ENCODE peak calls at places on chromosome 16, in eight cellular contexts. T is non-pigmented ciliary epithelial cell; Y is MV-4-11; J is EL; A is ELR; E is stimulated activated CD8-positive, alpha-beta memory T cell treated with anti-CD3 and anti-CD28 coated beads, Interleukin-2, amount 100 ng/mL, for 48 hours; V is fibroblast of the conjunctiva; K is ascending aorta. D is an unnamed sample.

GRCh38 chr16:82633964-82634600 is 7.3 kb downstream of the CDH13 start:
- DNase-seq in K (peak), J (peak), T (no peak), Y (no peak), A (peak), V (no peak), E (no peak), D (peak)

GRCh38 chr16:68078726-68079615 is 6.2 kb upstream of the NFATC3 start:
- DNase-seq in A (no peak), Y (no peak), T (no peak), V (no peak), K (no peak), E (no peak), J (no peak), D (no peak)

GRCh38 chr16:63129411-63130125 is 1093.3 kb upstream of the CDH8 start:
- DNase-seq in E (no peak), V (no peak), J (no peak), Y (no peak), K (no peak), A (no peak), T (no peak), D (no peak)

GRCh38 chr16:1990336-1991134 is 765 bp downstream of the SYNGR3 start:
- DNase-seq in E (no peak), Y (no peak), A (no peak), J (no peak), T (no peak), K (no peak), V (no peak), D (no peak)

GRCh38 chr16:85256190-85256739 is 144.0 kb upstream of the CIBAR2 start:
- DNase-seq in T (no peak), K (no peak), Y (no peak), J (no peak), A (no peak), V (no peak), E (no peak), D (no peak)

GRCh38 chr16:4133897-4134372 is 17.7 kb upstream of the ADCY9 start:
- DNase-seq in J (no peak), V (no peak), T (no peak), K (no peak), A (no peak), E (no peak), Y (no peak), D (no peak)

GRCh38 chr16:56593573-56594291 is 4.4 kb downstream of the MT3 start:
- DNase-seq in K (no peak), E (no peak), V (no peak), Y (no peak), A (no peak), T (no peak), J (no peak), D (no peak)

GRCh38 chr16:68737046-68737729 is at the start of gene CDH1:
- DNase-seq in V (no peak), J (no peak), T (no peak), A (no peak), K (no peak), E (peak), Y (no peak), D (peak)

GRCh38 chr16:13453325-13453724 is 466.6 kb upstream of the ERCC4 start:
- DNase-seq in A (no peak), V (no peak), T (no peak), J (no peak), K (no peak), E (no peak), Y (no peak), D (no peak)

GRCh38 chr16:2026461-2027023 is at the start of gene NHERF2:
- DNase-seq in E (no peak), T (no peak), V (no peak), Y (no peak), J (no peak), K (no peak), A (peak), D (peak)

GRCh38 chr16:4052801-4053662 is 63.2 kb downstream of the ADCY9 start:
- DNase-seq in J (peak), T (no peak), K (no peak), V (no peak), E (no peak), Y (peak), A (peak), D (peak)

GRCh38 chr16:54846761-54847160 is 83.9 kb upstream of the IRX5 start:
- DNase-seq in K (no peak), A (no peak), V (no peak), Y (no peak), J (no peak), E (no peak), T (no peak), D (peak)

GRCh38 chr16:24013054-24013636 is 177.4 kb downstream of the PRKCB start:
- DNase-seq in K (no peak), A (no peak), V (no peak), J (no peak), Y (no peak), E (no peak), T (no peak), D (no peak)

GRCh38 chr16:11390573-11391495 is 45.6 kb downstream of the RMI2 start:
- DNase-seq in J (no peak), A (peak), K (no peak), Y (no peak), E (no peak), V (no peak), T (no peak), D (no peak)

GRCh38 chr16:24539850-24540484 is 601 bp downstream of the RBBP6 start:
- DNase-seq in T (no peak), A (peak), E (peak), J (no peak), Y (peak), K (peak), V (no peak), D (no peak)

GRCh38 chr16:31869511-31870201 is 4.0 kb upstream of the ZNF267 start:
- DNase-seq in K (peak), T (peak), V (no peak), E (peak), Y (peak), J (peak), A (peak), D (peak)

GRCh38 chr16:49641250-49641649 is 214.7 kb downstream of the ZNF423 start:
- DNase-seq in A (no peak), Y (no peak), T (no peak), J (no peak), E (no peak), K (no peak), V (no peak), D (no peak)

GRCh38 chr16:85767569-85767968 is 16.7 kb upstream of the C16orf74 start:
- DNase-seq in Y (peak), E (no peak), T (peak), J (peak), K (no peak), V (peak), A (peak), D (peak)

GRCh38 chr16:89705006-89705405 is 3.5 kb upstream of the SPATA2L start:
- DNase-seq in T (no peak), Y (no peak), K (no peak), V (no peak), J (no peak), A (no peak), E (no peak), D (no peak)

GRCh38 chr16:10521681-10522274 is 58.6 kb downstream of the EMP2 start:
- DNase-seq in J (peak), Y (peak), V (peak), E (peak), T (no peak), K (peak), A (peak), D (peak)

GRCh38 chr16:74107795-74108610 is 188.6 kb upstream of the PSMD7 start:
- DNase-seq in E (peak), T (no peak), A (peak), Y (peak), K (no peak), V (peak), J (peak), D (peak)

GRCh38 chr16:81514041-81514559 is 69.5 kb downstream of the CMIP start:
- DNase-seq in V (no peak), T (no peak), A (no peak), E (no peak), K (no peak), J (no peak), Y (peak), D (no peak)

GRCh38 chr16:24848065-24848464 is 2.3 kb downstream of the SLC5A11 start:
- DNase-seq in J (peak), K (no peak), A (peak), Y (no peak), E (no peak), T (no peak), V (no peak), D (peak)

GRCh38 chr16:59179446-59180082 is 445.4 kb upstream of the GOT2 start:
- DNase-seq in A (peak), K (no peak), Y (no peak), J (peak), V (no peak), E (no peak), T (no peak), D (no peak)

GRCh38 chr16:23424292-23424958 is 28.6 kb downstream of the COG7 start:
- DNase-seq in T (no peak), V (no peak), K (peak), A (no peak), J (no peak), E (no peak), Y (no peak), D (peak)

GRCh38 chr16:89266521-89267134 is 49.1 kb downstream of the ZNF778 start:
- DNase-seq in K (no peak), E (no peak), A (no peak), J (no peak), Y (no peak), V (no peak), T (no peak), D (no peak)

GRCh38 chr16:82882249-82882648 is 255.5 kb downstream of the CDH13 start:
- DNase-seq in E (no peak), K (peak), J (no peak), Y (no peak), A (no peak), V (no peak), T (no peak), D (no peak)

GRCh38 chr16:49431591-49432290 is 58.1 kb downstream of the C16orf78 start:
- DNase-seq in K (no peak), J (no peak), T (no peak), A (no peak), E (no peak), Y (no peak), V (no peak), D (no peak)

GRCh38 chr16:57016301-57016700 is 26.9 kb downstream of the NLRC5 start:
- DNase-seq in J (no peak), Y (no peak), V (no peak), A (no peak), K (no peak), T (no peak), E (no peak), D (no peak)

GRCh38 chr16:86186361-86186760 is 287.4 kb downstream of the IRF8 start:
- DNase-seq in J (no peak), T (no peak), E (no peak), A (no peak), V (no peak), K (no peak), Y (no peak), D (no peak)

GRCh38 chr16:1857433-1858097 is 14.4 kb downstream of the MEIOB start:
- DNase-seq in V (no peak), J (no peak), E (no peak), T (no peak), K (no peak), A (no peak), Y (no peak), D (no peak)

D was measured in PC-3.